ENCODE peak calls at places on chromosomes 4 and X, in four cellular contexts. J, Z, D and G are unnamed samples.

GRCh38 chr4:107743532-107743931 is 23.5 kb upstream of the PAPSS1 start:
- DNase-seq in D (peak; percentile 26), Z (no peak), J (no peak), G (no peak)

GRCh38 chr4:144615182-144615581 is 30.8 kb upstream of the HHIP start:
- DNase-seq in Z (peak; percentile 66), D (no peak), J (no peak), G (no peak)

GRCh38 chr4:40612831-40613230 is 16.8 kb downstream of the RBM47 start:
- DNase-seq in J (no peak), D (no peak), Z (no peak), G (no peak)

GRCh38 chrX:137747231-137747630 is 181.3 kb downstream of the ZIC3 start:
- DNase-seq in D (no peak), J (peak; percentile 45), Z (no peak), G (peak; percentile 71)

GRCh38 chr4:83658806-83659205 is 122.9 kb downstream of the GPAT3 start:
- DNase-seq in D (no peak), Z (peak; percentile 12), J (no peak), G (no peak)

GRCh38 chrX:154040307-154040756 is 20.6 kb upstream of the IRAK1 start:
- DNase-seq in J (no peak), D (no peak), Z (peak; percentile 87), G (no peak)

GRCh38 chr4:48138936-48139335 is 4.9 kb upstream of the TXK start:
- DNase-seq in J (no peak), Z (no peak), D (peak; percentile 81), G (no peak)

GRCh38 chr4:129362685-129363274 is 266.8 kb downstream of the C4orf33 start:
- DNase-seq in D (peak; percentile 74), J (peak; percentile 54), Z (peak; percentile 80), G (peak; percentile 79)

GRCh38 chr4:824461-825062 is 1.4 kb downstream of the CPLX1 start:
- DNase-seq in D (no peak), Z (no peak), J (no peak), G (peak; percentile 43)

GRCh38 chr4:15584785-15585184 is 70.4 kb downstream of the FBXL5 start:
- DNase-seq in D (no peak), Z (no peak), J (no peak), G (no peak)

GRCh38 chr4:10281996-10282395 is 165.4 kb upstream of the WDR1 start:
- DNase-seq in J (no peak), D (no peak), Z (no peak), G (no peak)

GRCh38 chr4:105267280-105267679 is 120.6 kb downstream of the TET2 start:
- DNase-seq in J (no peak), D (no peak), Z (no peak), G (no peak)

GRCh38 chr4:168587326-168588125 is 90.7 kb downstream of the PALLD start:
- DNase-seq in Z (peak; percentile 94), D (no peak), J (no peak), G (no peak)

GRCh38 chr4:155419266-155419665 is 42.5 kb upstream of the MAP9 start:
- DNase-seq in D (no peak), J (no peak), Z (peak; percentile 45), G (no peak)

GRCh38 chr4:3010998-3011397 is 47.6 kb downstream of the GRK4 start:
- DNase-seq in D (no peak), J (no peak), Z (peak; percentile 91), G (no peak)

GRCh38 chr4:7192252-7193039 is at the start of gene SORCS2:
- DNase-seq in Z (peak; percentile 40), D (peak; percentile 47), J (peak; percentile 72), G (peak; percentile 77)

GRCh38 chr4:185640809-185641675 is 105.7 kb upstream of the PDLIM3 start:
- DNase-seq in Z (peak; percentile 83), J (no peak), D (peak; percentile 69), G (peak; percentile 85)

GRCh38 chr4:116180056-116180690 is 905.2 kb downstream of the TRAM1L1 start:
- DNase-seq in D (peak; percentile 23), Z (peak; percentile 0), J (no peak), G (peak; percentile 29)

GRCh38 chr4:78179188-78179587 is 122.1 kb downstream of the FRAS1 start:
- DNase-seq in D (no peak), Z (no peak), J (no peak), G (no peak)

GRCh38 chr4:62914758-62915157 is 1494.5 kb downstream of the TECRL start:
- DNase-seq in D (no peak), Z (no peak), J (no peak), G (no peak)

GRCh38 chr4:1175635-1176229 is 3.3 kb upstream of the SPON2 start:
- DNase-seq in Z (no peak), D (no peak), J (no peak), G (no peak)

GRCh38 chr4:168485511-168485910 is 5.2 kb upstream of the DDX60L start:
- DNase-seq in D (no peak), Z (no peak), J (no peak), G (no peak)

GRCh38 chrX:47201545-47201944 is 7.9 kb downstream of the UBA1 start:
- DNase-seq in Z (no peak), J (no peak), D (no peak), G (no peak)

GRCh38 chrX:75276666-75277065 is 2.8 kb downstream of the UPRT start:
- DNase-seq in J (no peak), Z (no peak), D (no peak), G (no peak)

GRCh38 chrX:98481636-98482035 is 1597.9 kb downstream of the RPA4 start:
- DNase-seq in D (no peak), Z (no peak), J (no peak), G (no peak)

GRCh38 chr4:95549246-95550138 is 719 bp upstream of the UNC5C start:
- DNase-seq in Z (no peak), D (peak; percentile 81), J (peak; percentile 52), G (peak; percentile 60)

GRCh38 chr4:95387719-95388118 is 161.1 kb downstream of the UNC5C start:
- DNase-seq in Z (no peak), D (no peak), J (no peak), G (no peak)

GRCh38 chrX:41689711-41690110 is 938 bp downstream of the GPR34 start:
- DNase-seq in D (no peak), J (no peak), Z (peak; percentile 18), G (no peak)

GRCh38 chr4:6776920-6777635 is 5.4 kb upstream of the KIAA0232 start:
- DNase-seq in Z (no peak), J (no peak), D (no peak), G (no peak)

GRCh38 chr4:113692809-113693411 is 68.6 kb downstream of the CAMK2D start:
- DNase-seq in D (peak; percentile 28), Z (peak; percentile 13), J (no peak), G (no peak)

GRCh38 chr4:23237771-23238170 is 545.0 kb downstream of the GBA3 start:
- DNase-seq in Z (peak; percentile 0), D (no peak), J (no peak), G (no peak)

GRCh38 chr4:11589676-11590075 is 161.0 kb upstream of the HS3ST1 start:
- DNase-seq in J (no peak), Z (no peak), D (no peak), G (no peak)

GRCh38 chrX:110228453-110228852 is 89.4 kb downstream of the AMMECR1 start:
- DNase-seq in J (no peak), D (no peak), Z (no peak), G (no peak)

GRCh38 chr4:113921089-113921842 is 58.2 kb downstream of the ARSJ start:
- DNase-seq in Z (peak; percentile 45), J (no peak), D (no peak), G (no peak)

GRCh38 chr4:47010347-47011188 is 17.2 kb upstream of the GABRA4 start:
- DNase-seq in Z (no peak), J (no peak), D (peak; percentile 65), G (no peak)

GRCh38 chrX:41982966-41983365 is 59.6 kb upstream of the CASK start:
- DNase-seq in D (no peak), Z (no peak), J (no peak), G (no peak)